ENCODE peak calls at places on chromosomes 13 and 19, in eight cellular contexts. One of them, this sample, is unnamed.

GRCh38 chr19:4911314-4911713 is 2.0 kb downstream of the UHRF1 start:
- DNase-seq in stomach: no peak
- DNase-seq in bronchial epithelial cell: no peak
- DNase-seq in HFF-Myc: no peak
- DNase-seq in body of pancreas: no peak
- DNase-seq in RWPE2: no peak
- DNase-seq in cardiac muscle cell: no peak
- DNase-seq in cardiac fibroblast: no peak
- DNase-seq in this sample: no peak

GRCh38 chr13:87669379-87669978 is 1.7 kb upstream of the SLITRK5 start:
- DNase-seq in stomach: no peak
- DNase-seq in bronchial epithelial cell: peak; percentile 52
- DNase-seq in HFF-Myc: no peak
- DNase-seq in body of pancreas: no peak
- DNase-seq in RWPE2: no peak
- DNase-seq in cardiac muscle cell: peak; percentile 36
- DNase-seq in cardiac fibroblast: peak; percentile 20
- DNase-seq in this sample: no peak

GRCh38 chr19:33375760-33376159 is 2.3 kb downstream of the CEBPG start:
- DNase-seq in stomach: no peak
- DNase-seq in bronchial epithelial cell: peak; percentile 48
- DNase-seq in HFF-Myc: no peak
- DNase-seq in body of pancreas: no peak
- DNase-seq in RWPE2: no peak
- DNase-seq in cardiac muscle cell: no peak
- DNase-seq in cardiac fibroblast: peak; percentile 43
- DNase-seq in this sample: no peak

GRCh38 chr13:100898431-100898830 is 223.8 kb upstream of the TMTC4 start:
- DNase-seq in stomach: no peak
- DNase-seq in bronchial epithelial cell: no peak
- DNase-seq in HFF-Myc: no peak
- DNase-seq in body of pancreas: no peak
- DNase-seq in RWPE2: no peak
- DNase-seq in cardiac muscle cell: no peak
- DNase-seq in cardiac fibroblast: no peak
- DNase-seq in this sample: no peak

GRCh38 chr19:16319466-16319865 is 5.2 kb upstream of the KLF2 start:
- DNase-seq in stomach: no peak
- DNase-seq in bronchial epithelial cell: no peak
- DNase-seq in HFF-Myc: no peak
- DNase-seq in body of pancreas: no peak
- DNase-seq in RWPE2: no peak
- DNase-seq in cardiac muscle cell: no peak
- DNase-seq in cardiac fibroblast: peak; percentile 65
- DNase-seq in this sample: no peak

GRCh38 chr13:40440990-40441820 is 225.2 kb downstream of the FOXO1 start:
- DNase-seq in stomach: peak; percentile 88
- DNase-seq in bronchial epithelial cell: peak; percentile 50
- DNase-seq in HFF-Myc: no peak
- DNase-seq in body of pancreas: peak; percentile 92
- DNase-seq in RWPE2: no peak
- DNase-seq in cardiac muscle cell: peak; percentile 35
- DNase-seq in cardiac fibroblast: peak; percentile 69
- DNase-seq in this sample: peak; percentile 84

GRCh38 chr13:24271611-24272451 is 37.5 kb upstream of the C1QTNF9 start:
- DNase-seq in stomach: peak; percentile 70
- DNase-seq in bronchial epithelial cell: peak; percentile 52
- DNase-seq in HFF-Myc: no peak
- DNase-seq in body of pancreas: peak; percentile 91
- DNase-seq in RWPE2: no peak
- DNase-seq in cardiac muscle cell: no peak
- DNase-seq in cardiac fibroblast: peak; percentile 87
- DNase-seq in this sample: peak; percentile 70

GRCh38 chr19:42323852-42324654 is 1.4 kb upstream of the MEGF8 start:
- DNase-seq in stomach: no peak
- DNase-seq in bronchial epithelial cell: no peak
- DNase-seq in HFF-Myc: no peak
- DNase-seq in body of pancreas: peak; percentile 34
- DNase-seq in RWPE2: no peak
- DNase-seq in cardiac muscle cell: no peak
- DNase-seq in cardiac fibroblast: no peak
- DNase-seq in this sample: no peak

GRCh38 chr13:36509369-36509768 is 77.1 kb downstream of the CCNA1 start:
- DNase-seq in stomach: no peak
- DNase-seq in bronchial epithelial cell: no peak
- DNase-seq in HFF-Myc: no peak
- DNase-seq in body of pancreas: no peak
- DNase-seq in RWPE2: no peak
- DNase-seq in cardiac muscle cell: no peak
- DNase-seq in cardiac fibroblast: no peak
- DNase-seq in this sample: no peak

DNA sequence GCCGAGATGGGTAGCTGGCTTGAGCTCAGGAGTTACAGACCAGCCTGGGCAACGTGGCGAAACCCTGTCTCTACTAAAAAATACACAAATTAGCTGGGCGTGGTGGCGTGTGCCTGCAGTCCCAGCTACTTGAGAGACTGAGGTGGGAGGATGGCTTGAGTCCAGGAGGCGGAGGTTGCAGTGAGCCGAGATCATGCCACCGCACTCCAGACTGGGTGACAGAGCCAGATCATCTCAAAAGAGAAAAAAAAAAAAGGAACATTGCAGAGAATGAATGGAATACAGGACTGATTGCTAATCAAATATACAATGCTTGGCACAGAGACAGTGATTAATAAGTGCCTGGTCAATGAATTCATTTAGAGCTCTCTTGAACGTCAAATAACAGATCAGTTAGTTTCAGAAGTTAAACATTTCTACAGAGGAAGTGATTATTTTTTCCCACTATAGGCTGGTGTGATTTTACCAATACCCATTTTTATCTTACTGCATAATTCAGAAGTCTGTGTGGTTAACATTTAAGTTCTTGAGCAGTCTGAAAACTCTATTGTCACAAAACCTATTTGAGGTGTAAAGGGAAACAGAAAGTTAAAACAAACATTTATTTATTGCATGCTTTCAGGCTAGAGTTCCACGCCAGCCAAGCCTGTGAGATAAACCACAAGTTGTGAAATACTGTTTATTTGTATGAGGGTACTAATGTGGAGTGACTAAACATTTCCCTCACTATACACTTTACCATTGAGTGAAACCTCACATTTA is 7.7 kb upstream of the TBC1D4 start:
- DNase-seq in stomach: peak; percentile 35
- DNase-seq in bronchial epithelial cell: peak; percentile 77
- DNase-seq in HFF-Myc: no peak
- DNase-seq in body of pancreas: no peak
- DNase-seq in RWPE2: no peak
- DNase-seq in cardiac muscle cell: no peak
- DNase-seq in cardiac fibroblast: peak; percentile 80
- DNase-seq in this sample: no peak
- H3K4me3 ChIP-seq in stomach: peak overlapping the region; percentile 8
- H3K4me3 ChIP-seq in bronchial epithelial cell: peak overlapping the region; percentile 8
- H3K4me3 ChIP-seq in HFF-Myc: no peak overlapping the region
- H3K4me3 ChIP-seq in body of pancreas: no peak overlapping the region
- H3K4me3 ChIP-seq in RWPE2: no peak overlapping the region
- H3K4me3 ChIP-seq in cardiac muscle cell: no peak overlapping the region
- H3K4me3 ChIP-seq in cardiac fibroblast: no peak overlapping the region
- H3K4me3 ChIP-seq in this sample: no peak overlapping the region

DNA sequence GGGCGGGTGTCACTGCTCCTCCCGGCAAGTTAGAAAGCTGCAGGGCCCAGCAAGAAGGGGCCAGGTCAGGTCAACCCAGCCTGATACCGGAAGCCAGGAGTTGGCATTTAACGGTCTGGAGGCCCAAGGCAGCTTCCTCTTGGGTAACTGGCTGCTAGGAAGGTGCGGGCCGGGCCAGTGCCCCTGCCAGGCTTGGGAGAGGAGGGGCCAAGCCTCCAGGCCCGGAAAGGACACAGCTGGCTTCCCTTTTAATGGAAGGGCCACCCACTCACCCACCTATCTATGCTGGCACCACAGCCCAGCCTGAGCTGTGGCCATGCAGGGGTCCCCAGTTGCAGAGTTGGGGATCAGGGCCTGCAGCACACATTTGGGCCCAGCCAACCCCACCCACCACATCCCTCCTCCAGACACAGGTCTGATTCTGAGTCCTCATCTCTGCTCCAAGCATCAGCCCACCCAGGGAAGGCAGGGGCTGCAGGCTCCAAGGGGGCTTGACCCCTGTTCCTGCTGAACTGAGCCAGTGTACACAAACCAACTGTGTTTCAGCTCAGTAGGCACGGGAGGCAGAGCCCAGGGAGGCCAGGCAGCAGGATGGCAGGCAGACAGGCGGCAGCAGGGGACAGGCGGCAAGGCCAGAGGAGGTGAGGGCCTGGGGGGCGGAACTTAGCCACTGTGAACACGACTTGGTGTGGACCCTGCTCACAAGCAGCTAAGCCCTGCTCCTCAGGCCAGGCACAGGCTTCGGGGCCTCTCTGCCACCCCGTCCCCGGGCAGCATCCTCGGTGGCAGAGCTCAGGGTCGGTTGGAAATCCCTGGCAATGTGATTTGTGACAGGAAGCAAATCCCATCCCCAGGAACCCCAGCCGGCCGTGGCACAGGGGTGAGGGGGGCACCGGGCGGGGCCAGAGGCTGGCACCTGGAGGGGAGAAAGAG is 40.8 kb downstream of the ZSWIM4 start:
- DNase-seq in stomach: no peak
- DNase-seq in bronchial epithelial cell: no peak
- DNase-seq in HFF-Myc: no peak
- DNase-seq in body of pancreas: no peak
- DNase-seq in RWPE2: peak; percentile 62
- DNase-seq in cardiac muscle cell: no peak
- DNase-seq in cardiac fibroblast: peak; percentile 47
- DNase-seq in this sample: no peak
- H3K4me3 ChIP-seq in stomach: peak overlapping the region; percentile 0
- H3K4me3 ChIP-seq in bronchial epithelial cell: no peak overlapping the region
- H3K4me3 ChIP-seq in HFF-Myc: peak overlapping the region; percentile 4
- H3K4me3 ChIP-seq in body of pancreas: no peak overlapping the region
- H3K4me3 ChIP-seq in RWPE2: no peak overlapping the region
- H3K4me3 ChIP-seq in cardiac muscle cell: no peak overlapping the region
- H3K4me3 ChIP-seq in cardiac fibroblast: no peak overlapping the region
- H3K4me3 ChIP-seq in this sample: no peak overlapping the region

DNA sequence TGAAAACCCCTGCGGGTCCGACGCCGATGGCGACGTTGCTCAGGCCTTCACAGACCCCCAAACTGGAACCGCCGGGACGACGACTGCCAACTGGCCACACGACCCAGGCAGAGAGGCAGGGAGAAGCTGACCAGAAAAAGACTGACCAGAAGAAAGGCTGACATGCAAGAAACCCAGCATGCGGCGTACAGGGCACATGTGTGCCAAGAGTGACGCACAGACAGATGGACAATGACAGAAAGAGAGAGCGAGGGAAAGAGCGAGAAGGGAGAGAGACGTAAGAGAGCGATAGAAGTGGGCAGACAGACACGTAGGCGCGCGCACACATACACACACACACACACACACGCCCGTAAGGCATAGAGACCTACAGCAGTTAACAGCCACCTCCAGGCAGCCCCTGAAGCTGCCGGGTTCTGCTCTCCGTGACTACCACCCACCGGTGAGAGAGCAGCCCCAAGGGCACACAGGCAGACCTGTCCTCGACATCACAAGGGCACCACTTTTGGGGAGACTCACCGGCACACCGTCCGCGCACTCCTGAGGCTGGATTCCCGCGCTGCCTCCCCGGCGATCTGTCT is 67.2 kb upstream of the ZNF527 start:
- DNase-seq in stomach: no peak
- DNase-seq in bronchial epithelial cell: no peak
- DNase-seq in HFF-Myc: no peak
- DNase-seq in body of pancreas: no peak
- DNase-seq in RWPE2: no peak
- DNase-seq in cardiac muscle cell: peak; percentile 5
- DNase-seq in cardiac fibroblast: no peak
- DNase-seq in this sample: no peak
- H3K4me3 ChIP-seq in stomach: peak overlapping the region; percentile 31
- H3K4me3 ChIP-seq in bronchial epithelial cell: no peak overlapping the region
- H3K4me3 ChIP-seq in HFF-Myc: peak overlapping the region; percentile 15
- H3K4me3 ChIP-seq in body of pancreas: no peak overlapping the region
- H3K4me3 ChIP-seq in RWPE2: no peak overlapping the region
- H3K4me3 ChIP-seq in cardiac muscle cell: peak overlapping the region; percentile 55
- H3K4me3 ChIP-seq in cardiac fibroblast: no peak overlapping the region
- H3K4me3 ChIP-seq in this sample: peak overlapping the region; percentile 49

GRCh38 chr19:38809592-38810252 is 3.0 kb downstream of the LGALS4 start:
- DNase-seq in stomach: no peak
- DNase-seq in bronchial epithelial cell: no peak
- DNase-seq in HFF-Myc: no peak
- DNase-seq in body of pancreas: no peak
- DNase-seq in RWPE2: no peak
- DNase-seq in cardiac muscle cell: no peak
- DNase-seq in cardiac fibroblast: no peak
- DNase-seq in this sample: no peak

GRCh38 chr19:38815059-38816001 is 2.6 kb upstream of the LGALS4 start:
- DNase-seq in stomach: no peak
- DNase-seq in bronchial epithelial cell: no peak
- DNase-seq in HFF-Myc: no peak
- DNase-seq in body of pancreas: no peak
- DNase-seq in RWPE2: no peak
- DNase-seq in cardiac muscle cell: no peak
- DNase-seq in cardiac fibroblast: no peak
- DNase-seq in this sample: no peak

GRCh38 chr19:38813323-38813722 is 578 bp upstream of the LGALS4 start:
- DNase-seq in stomach: no peak
- DNase-seq in bronchial epithelial cell: no peak
- DNase-seq in HFF-Myc: no peak
- DNase-seq in body of pancreas: no peak
- DNase-seq in RWPE2: no peak
- DNase-seq in cardiac muscle cell: no peak
- DNase-seq in cardiac fibroblast: no peak
- DNase-seq in this sample: no peak

GRCh38 chr19:38812841-38813320 is at the start of gene LGALS4:
- DNase-seq in stomach: peak; percentile 93
- DNase-seq in bronchial epithelial cell: no peak
- DNase-seq in HFF-Myc: no peak
- DNase-seq in body of pancreas: peak; percentile 92
- DNase-seq in RWPE2: no peak
- DNase-seq in cardiac muscle cell: no peak
- DNase-seq in cardiac fibroblast: no peak
- DNase-seq in this sample: no peak

DNA sequence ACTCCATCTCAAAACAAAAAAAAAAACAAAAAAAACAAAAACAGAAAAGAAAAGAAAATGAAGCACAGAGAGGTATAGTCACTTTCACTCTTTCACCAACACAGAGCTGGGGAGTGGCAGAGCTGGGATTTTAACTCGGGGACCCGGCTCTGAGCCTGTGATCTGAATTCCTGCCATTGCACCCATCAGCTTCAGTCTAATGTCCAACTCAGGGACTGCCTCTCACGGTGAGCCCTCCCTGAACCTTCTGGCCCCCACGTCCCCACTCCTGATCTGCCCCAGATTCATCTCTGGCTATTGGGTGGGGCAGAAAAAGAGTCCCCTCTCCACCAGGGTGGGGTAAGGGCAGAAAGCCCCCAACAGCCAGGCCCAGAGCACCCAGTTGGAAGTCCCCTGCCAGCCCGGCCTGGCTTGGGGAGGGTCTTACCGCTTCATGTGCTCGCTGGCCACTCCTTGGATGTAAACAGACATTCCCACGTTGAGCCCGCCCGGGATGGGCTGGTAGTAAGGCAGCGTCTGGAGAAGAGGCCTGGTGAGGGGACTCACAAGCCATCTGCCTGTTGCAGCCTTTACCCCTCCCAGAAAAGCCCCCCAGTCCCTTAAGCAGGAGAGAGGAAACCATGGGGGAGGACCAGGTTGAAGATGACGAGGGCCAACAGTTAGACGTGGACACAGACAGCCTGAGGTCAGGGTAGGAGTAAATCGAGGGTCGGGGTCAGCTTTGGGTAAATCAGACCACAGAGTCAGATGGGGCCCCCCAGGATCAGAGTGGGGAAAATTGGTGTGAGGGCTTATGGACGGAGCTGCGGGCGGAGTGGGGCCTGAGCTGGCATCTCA is 523 bp downstream of the LGALS4 start:
- DNase-seq in stomach: no peak
- DNase-seq in bronchial epithelial cell: no peak
- DNase-seq in HFF-Myc: no peak
- DNase-seq in body of pancreas: no peak
- DNase-seq in RWPE2: no peak
- DNase-seq in cardiac muscle cell: no peak
- DNase-seq in cardiac fibroblast: no peak
- DNase-seq in this sample: no peak
- H3K4me3 ChIP-seq in stomach: peak overlapping the region; percentile 2
- H3K4me3 ChIP-seq in bronchial epithelial cell: no peak overlapping the region
- H3K4me3 ChIP-seq in HFF-Myc: no peak overlapping the region
- H3K4me3 ChIP-seq in body of pancreas: no peak overlapping the region
- H3K4me3 ChIP-seq in RWPE2: no peak overlapping the region
- H3K4me3 ChIP-seq in cardiac muscle cell: no peak overlapping the region
- H3K4me3 ChIP-seq in cardiac fibroblast: no peak overlapping the region
- H3K4me3 ChIP-seq in this sample: no peak overlapping the region